ENCODE peak calls at places on chromosomes 16 and 17, in eight cellular contexts. A, L, W, K, F, H, B and R are unnamed samples.

GRCh38 chr17:49616546-49617205 is 41.0 kb downstream of the NXPH3 start:
- DNase-seq in F (peak; percentile 78), K (no peak), B (no peak), A (peak; percentile 96), W (no peak), H (peak; percentile 80), L (no peak), R (no peak)

GRCh38 chr17:51015145-51015558 is 105.5 kb downstream of the SPAG9 start:
- DNase-seq in L (no peak), H (no peak), B (no peak), W (no peak), K (no peak), A (no peak), F (peak; percentile 23), R (no peak)

GRCh38 chr16:30032083-30032819 is 1.2 kb upstream of the TLCD3B start:
- DNase-seq in K (peak; percentile 33), L (peak; percentile 83), H (peak; percentile 81), B (peak; percentile 74), W (no peak), F (peak; percentile 67), A (peak; percentile 77), R (peak; percentile 72)

GRCh38 chr17:19410875-19411291 is at the start of gene RNF112:
- DNase-seq in L (no peak), F (no peak), H (peak; percentile 96), A (no peak), B (no peak), W (no peak), K (no peak), R (no peak)

GRCh38 chr17:81091774-81092517 is 57.0 kb downstream of the BAIAP2 start:
- DNase-seq in A (no peak), B (no peak), H (no peak), F (no peak), L (no peak), K (no peak), W (no peak), R (no peak)

GRCh38 chr16:51994597-51994996 is 552.3 kb downstream of the TOX3 start:
- DNase-seq in A (peak; percentile 78), H (no peak), W (no peak), F (no peak), L (no peak), K (no peak), B (no peak), R (no peak)

GRCh38 chr16:47949276-47949675 is 206.5 kb downstream of the ABCC12 start:
- DNase-seq in L (no peak), B (no peak), K (no peak), W (no peak), A (no peak), H (no peak), F (no peak), R (no peak)

GRCh38 chr17:44312396-44313104 is 4.1 kb downstream of the RUNDC3A start:
- DNase-seq in L (no peak), F (no peak), H (no peak), B (no peak), K (no peak), A (no peak), W (no peak), R (no peak)

GRCh38 chr17:27382025-27382424 is 74.2 kb upstream of the KSR1 start:
- DNase-seq in H (no peak), A (no peak), L (no peak), K (no peak), W (no peak), F (no peak), B (no peak), R (no peak)

GRCh38 chr17:71472809-71473789 is 647.7 kb upstream of the SOX9 start:
- DNase-seq in F (peak; percentile 60), L (peak; percentile 22), W (no peak), B (peak; percentile 57), A (peak; percentile 53), H (no peak), K (no peak), R (no peak)

GRCh38 chr16:66603537-66604375 is 748 bp upstream of the CMTM3 start:
- DNase-seq in F (peak; percentile 65), B (peak; percentile 65), A (peak; percentile 79), W (peak; percentile 46), L (peak; percentile 61), H (no peak), K (peak; percentile 70), R (peak; percentile 49)

GRCh38 chr17:82859431-82860403 is 19.9 kb upstream of the ZNF750 start:
- DNase-seq in K (peak; percentile 31), A (no peak), B (peak; percentile 83), F (peak; percentile 88), L (peak; percentile 73), W (peak; percentile 43), H (peak; percentile 76), R (peak; percentile 78)